ENCODE peak calls at places on chromosome 3, in five cellular contexts. O, D, E, V and M are unnamed samples.

GRCh38 chr3:108218811-108219210 is 3.4 kb downstream of the IFT57 start:
- DNase-seq in O (no peak), D (no peak), E (no peak), V (peak; percentile 59), M (no peak)

GRCh38 chr3:17033516-17034168 is 148.9 kb downstream of the PLCL2 start:
- DNase-seq in O (no peak), D (no peak), E (no peak), V (peak; percentile 29), M (no peak)

GRCh38 chr3:119825820-119826219 is 43.9 kb downstream of the NR1I2 start:
- DNase-seq in O (no peak), D (no peak), E (no peak), V (no peak), M (no peak)

GRCh38 chr3:130700541-130700940 is 46.1 kb downstream of the PIK3R4 start:
- DNase-seq in O (no peak), D (no peak), E (no peak), V (peak; percentile 29), M (no peak)

GRCh38 chr3:79253704-79254103 is 514.1 kb downstream of the ROBO1 start:
- DNase-seq in O (no peak), D (no peak), E (no peak), V (no peak), M (no peak)

GRCh38 chr3:156535162-156535627 is 19.7 kb downstream of the SSR3 start:
- DNase-seq in O (no peak), D (peak; percentile 92), E (no peak), V (peak; percentile 100), M (peak; percentile 46)

GRCh38 chr3:127073931-127074820 is 91.3 kb downstream of the PLXNA1 start:
- DNase-seq in O (no peak), D (no peak), E (no peak), V (peak; percentile 48), M (no peak)

GRCh38 chr3:81492048-81492447 is 269.4 kb downstream of the GBE1 start:
- DNase-seq in O (no peak), D (no peak), E (no peak), V (peak; percentile 69), M (no peak)

GRCh38 chr3:181054538-181054937 is 65.0 kb upstream of the DNAJC19 start:
- DNase-seq in O (no peak), D (no peak), E (no peak), V (no peak), M (no peak)

GRCh38 chr3:60147249-60147648 is 1097.4 kb upstream of the CFAP20DC start:
- DNase-seq in O (no peak), D (no peak), E (no peak), V (no peak), M (no peak)

GRCh38 chr3:65039754-65040210 is 352.0 kb upstream of the ADAMTS9 start:
- DNase-seq in O (no peak), D (peak; percentile 49), E (no peak), V (peak; percentile 33), M (no peak)

GRCh38 chr3:38603731-38604131 is 45.8 kb downstream of the SCN5A start:
- DNase-seq in O (no peak), D (no peak), E (no peak), V (no peak), M (no peak)

GRCh38 chr3:165549037-165549436 is 288.2 kb downstream of the BCHE start:
- DNase-seq in O (no peak), D (no peak), E (no peak), V (no peak), M (no peak)

GRCh38 chr3:14391033-14391432 is 11.4 kb upstream of the SLC6A6 start:
- DNase-seq in O (no peak), D (no peak), E (no peak), V (peak; percentile 76), M (no peak)

GRCh38 chr3:100561459-100562158 is 47.8 kb upstream of the ADGRG7 start:
- DNase-seq in O (no peak), D (no peak), E (no peak), V (peak; percentile 89), M (no peak)

GRCh38 chr3:11672396-11672795 is 28.7 kb upstream of the VGLL4 start:
- DNase-seq in O (no peak), D (no peak), E (no peak), V (no peak), M (peak; percentile 1)

GRCh38 chr3:62211675-62212429 is 161.5 kb downstream of the FEZF2 start:
- DNase-seq in O (no peak), D (no peak), E (no peak), V (no peak), M (no peak)

GRCh38 chr3:190892328-190893011 is 30.0 kb upstream of the GMNC start:
- DNase-seq in O (no peak), D (no peak), E (no peak), V (peak; percentile 14), M (no peak)

GRCh38 chr3:184039414-184039813 is 7.9 kb downstream of the HTR3D start:
- DNase-seq in O (no peak), D (no peak), E (peak; percentile 21), V (peak; percentile 53), M (no peak)

GRCh38 chr3:125011941-125012340 is 43.9 kb downstream of the HEG1 start:
- DNase-seq in O (no peak), D (no peak), E (no peak), V (peak; percentile 48), M (no peak)

GRCh38 chr3:124778061-124778460 is 47.8 kb downstream of the UMPS start:
- DNase-seq in O (no peak), D (no peak), E (no peak), V (no peak), M (no peak)

GRCh38 chr3:59262076-59262498 is 212.3 kb upstream of the CFAP20DC start:
- DNase-seq in O (no peak), D (no peak), E (no peak), V (no peak), M (no peak)

GRCh38 chr3:43178891-43179366 is 73.0 kb upstream of the POMGNT2 start:
- DNase-seq in O (no peak), D (no peak), E (no peak), V (peak; percentile 82), M (no peak)